ENCODE peak calls at places on chromosomes 12 and 14, in eight cellular contexts. H, O, F, I, S, M, W and C are unnamed samples.

GRCh38 chr14:60622210-60622919 is 26.9 kb downstream of the SIX1 start:
- DNase-seq in H (no peak), O (no peak), F (peak), I (no peak), S (peak), M (no peak), W (no peak), C (peak)

GRCh38 chr12:120215766-120216735 is 15.1 kb upstream of the RPLP0 start:
- DNase-seq in H (no peak), O (no peak), F (no peak), I (no peak), S (no peak), M (no peak), W (no peak), C (no peak)

GRCh38 chr12:48980389-48980952 is 2.3 kb downstream of the WNT1 start:
- DNase-seq in H (no peak), O (no peak), F (no peak), I (peak), S (no peak), M (no peak), W (peak), C (no peak)

GRCh38 chr12:97250483-97250882 is 212.1 kb upstream of the RMST start:
- DNase-seq in H (no peak), O (no peak), F (no peak), I (no peak), S (no peak), M (no peak), W (no peak), C (no peak)

GRCh38 chr12:52259850-52260249 is 14.6 kb upstream of the KRT86 start:
- DNase-seq in H (no peak), O (no peak), F (no peak), I (no peak), S (no peak), M (no peak), W (no peak), C (no peak)

GRCh38 chr12:2836576-2836975 is 1.7 kb upstream of the NRIP2 start:
- DNase-seq in H (no peak), O (no peak), F (no peak), I (no peak), S (no peak), M (no peak), W (no peak), C (no peak)

GRCh38 chr12:47636908-47637780 is 68.7 kb downstream of the RPAP3 start:
- DNase-seq in H (no peak), O (no peak), F (no peak), I (peak), S (peak), M (no peak), W (peak), C (peak)

GRCh38 chr12:131797588-131797934 is 30.6 kb upstream of the MMP17 start:
- DNase-seq in H (no peak), O (no peak), F (no peak), I (no peak), S (no peak), M (no peak), W (no peak), C (no peak)

GRCh38 chr14:68363841-68364711 is 428.8 kb downstream of the ZFP36L1 start:
- DNase-seq in H (peak), O (no peak), F (peak), I (peak), S (no peak), M (no peak), W (no peak), C (peak)

GRCh38 chr12:10366875-10367274 is 23.0 kb downstream of the KLRK1 start:
- DNase-seq in H (no peak), O (no peak), F (peak), I (no peak), S (peak), M (no peak), W (no peak), C (peak)

GRCh38 chr12:102298022-102298421 is 100.4 kb upstream of the PMCH start:
- DNase-seq in H (no peak), O (no peak), F (no peak), I (no peak), S (peak), M (no peak), W (no peak), C (peak)

GRCh38 chr14:52015411-52016030 is 26.2 kb downstream of the RTRAF start:
- DNase-seq in H (peak), O (no peak), F (peak), I (peak), S (no peak), M (no peak), W (no peak), C (peak)

GRCh38 chr12:117100251-117100650 is 1.0 kb upstream of the TESC start:
- DNase-seq in H (no peak), O (no peak), F (no peak), I (peak), S (peak), M (no peak), W (no peak), C (peak)

GRCh38 chr12:25264862-25265261 is 14.1 kb upstream of the KRAS start:
- DNase-seq in H (no peak), O (no peak), F (no peak), I (no peak), S (no peak), M (no peak), W (no peak), C (no peak)
- TF ChIP-seq CTCF in H (no peak), O (no peak), F (no peak), I (no peak), S (no peak), M (no peak), W (no peak), C (no peak)

DNA sequence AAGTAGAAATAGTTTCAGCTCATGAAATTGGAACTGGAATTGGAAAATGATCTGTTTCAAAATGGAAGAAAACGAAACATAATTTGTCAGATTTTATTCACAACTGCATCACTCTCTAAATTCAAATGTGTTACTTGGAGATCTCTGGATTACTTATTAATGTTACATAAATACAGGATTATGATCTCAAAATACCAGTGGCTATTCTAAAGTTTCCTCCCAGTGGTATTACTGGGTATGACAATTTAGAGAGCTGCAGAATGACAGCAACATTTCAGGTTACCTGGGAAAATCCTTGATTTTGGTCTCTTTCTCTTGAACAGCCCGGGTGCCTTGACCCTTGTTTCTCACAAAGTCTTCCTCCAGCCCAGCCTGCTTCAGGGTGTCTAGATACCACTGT is 14.2 kb downstream of the FAM161B start:
- DNase-seq in H (no peak), O (no peak), F (peak), I (no peak), S (peak), M (no peak), W (no peak), C (peak)
- TF ChIP-seq CTCF in H (peak), O (no peak), F (peak), I (no peak), S (peak), M (no peak), W (no peak), C (peak)

DNA sequence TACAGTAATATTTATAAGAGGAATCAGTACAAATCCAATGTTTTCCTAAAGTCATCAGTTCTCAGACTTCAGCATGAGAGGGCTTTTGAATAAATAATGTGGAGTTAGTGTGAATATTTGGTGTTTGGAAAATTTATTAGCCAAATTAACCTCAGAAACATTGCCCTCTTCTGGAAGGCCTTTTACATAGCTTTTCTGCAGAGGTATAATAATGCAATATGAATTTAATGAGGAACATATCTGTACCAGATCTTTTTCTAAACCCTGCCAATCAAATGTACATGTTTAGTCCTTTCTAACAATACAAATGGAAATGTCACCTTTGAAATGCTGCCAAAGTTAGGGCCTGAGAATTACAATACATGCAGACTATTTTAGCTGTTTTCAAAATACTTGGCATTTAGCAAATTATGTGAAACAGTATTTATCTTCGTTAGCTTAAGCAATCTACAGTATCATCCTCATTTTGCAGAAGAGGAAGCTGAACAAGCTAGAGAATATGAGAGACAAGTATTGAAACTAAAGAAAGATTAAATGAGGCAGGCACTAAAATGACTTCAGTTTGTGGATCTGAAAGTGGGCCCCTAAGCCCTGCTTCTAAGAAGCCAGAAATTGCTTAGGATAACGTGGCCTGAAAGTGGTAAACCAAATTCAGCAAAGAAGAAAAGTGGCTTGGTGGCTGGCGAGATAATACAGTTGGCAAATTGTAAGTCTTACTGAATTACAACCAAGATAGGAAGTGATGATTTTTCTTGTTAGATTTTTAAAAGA is 60.4 kb upstream of the MANSC4 start:
- DNase-seq in H (no peak), O (no peak), F (no peak), I (no peak), S (no peak), M (no peak), W (no peak), C (peak)
- TF ChIP-seq CTCF in H (peak), O (peak), F (peak), I (no peak), S (peak), M (no peak), W (no peak), C (peak)

DNA sequence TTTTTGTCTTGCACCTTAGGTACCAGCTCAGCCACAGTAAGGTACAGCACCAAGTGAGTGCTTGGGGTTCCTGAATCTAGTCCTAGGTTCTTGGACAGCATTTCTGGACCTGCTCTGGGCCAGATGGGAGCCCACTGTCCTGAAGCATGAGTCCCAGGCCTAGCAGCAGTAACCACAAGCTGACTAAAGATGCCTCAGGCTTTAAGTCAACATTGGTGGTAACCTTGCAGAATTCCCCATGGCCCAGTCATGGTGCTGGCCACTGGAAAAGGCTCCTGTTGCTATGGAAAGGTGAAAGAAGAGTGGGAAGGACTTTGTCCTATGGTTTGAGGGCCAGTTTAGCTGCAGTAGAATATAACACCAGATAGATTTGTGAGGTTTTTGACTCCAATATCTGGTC is 86.9 kb upstream of the CLEC14A start:
- DNase-seq in H (no peak), O (peak), F (peak), I (no peak), S (peak), M (no peak), W (no peak), C (peak)
- TF ChIP-seq CTCF in H (no peak), O (no peak), F (no peak), I (no peak), S (no peak), M (no peak), W (no peak), C (no peak)

GRCh38 chr14:29271669-29272068 is 505.1 kb downstream of the FOXG1 start:
- DNase-seq in H (no peak), O (no peak), F (no peak), I (no peak), S (no peak), M (no peak), W (no peak), C (no peak)

GRCh38 chr14:29274890-29275651 is 508.5 kb downstream of the FOXG1 start:
- DNase-seq in H (no peak), O (no peak), F (no peak), I (no peak), S (no peak), M (no peak), W (no peak), C (no peak)

GRCh38 chr14:29278301-29278700 is 511.7 kb downstream of the FOXG1 start:
- DNase-seq in H (no peak), O (no peak), F (no peak), I (no peak), S (no peak), M (no peak), W (no peak), C (peak)

DNA sequence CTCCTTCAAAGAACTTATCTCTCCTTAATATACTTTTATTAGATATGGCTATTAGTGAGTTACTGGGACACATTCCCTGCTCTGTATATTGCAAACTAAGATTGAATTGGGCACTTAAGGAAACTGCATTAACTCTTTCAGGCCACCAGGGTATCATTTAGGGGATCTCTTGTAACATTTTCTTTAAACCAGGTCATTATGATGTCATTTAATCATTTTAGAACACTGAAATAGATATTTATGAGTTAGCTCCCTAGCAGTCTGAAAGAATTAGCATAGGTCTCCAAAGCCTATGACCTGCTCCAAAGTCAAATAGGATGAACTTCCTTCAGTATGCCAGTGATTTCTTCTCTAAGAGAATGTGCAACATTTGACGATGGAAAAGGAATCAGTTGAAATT is 506.9 kb downstream of the FOXG1 start:
- DNase-seq in H (no peak), O (no peak), F (no peak), I (no peak), S (no peak), M (no peak), W (no peak), C (no peak)
- TF ChIP-seq CTCF in H (no peak), O (no peak), F (no peak), I (peak), S (peak), M (no peak), W (no peak), C (peak)

DNA sequence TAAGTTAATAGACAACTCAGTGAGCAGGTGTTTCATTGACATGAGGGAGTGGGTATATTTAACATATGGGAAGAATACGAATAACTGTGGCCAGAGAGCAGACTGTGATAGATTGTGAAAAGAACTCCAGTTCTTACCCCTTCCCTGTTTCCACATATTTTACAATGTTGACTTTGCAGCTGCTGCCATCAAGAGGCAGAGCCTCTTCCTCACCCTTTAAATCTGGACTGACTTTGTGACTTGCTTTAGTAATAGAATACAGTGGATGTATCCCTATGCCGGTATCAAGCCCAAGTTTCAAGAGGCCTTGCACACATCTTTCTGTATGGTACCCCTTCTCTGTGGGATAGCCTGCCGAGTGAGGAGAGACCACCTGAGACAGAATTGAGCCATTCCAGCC is 356.7 kb downstream of the ETNK1 start:
- DNase-seq in H (no peak), O (no peak), F (peak), I (no peak), S (peak), M (no peak), W (no peak), C (peak)
- TF ChIP-seq CTCF in H (no peak), O (no peak), F (peak), I (no peak), S (peak), M (no peak), W (no peak), C (peak)